ENCODE peak calls at places on chromosomes 11 and 22, in four cellular contexts. N, T, A and E are unnamed samples.

GRCh38 chr11:100640646-100641045 is 46.4 kb upstream of the ARHGAP42 start:
- DNase-seq in N (no peak), A (no peak), T (no peak), E (no peak)

GRCh38 chr11:133081730-133082452 is 450.4 kb downstream of the OPCML start:
- DNase-seq in T (no peak), A (peak; percentile 9), N (no peak), E (no peak)

GRCh38 chr11:45390407-45390806 is 104.3 kb upstream of the SYT13 start:
- DNase-seq in A (no peak), N (no peak), T (no peak), E (no peak)

GRCh38 chr11:32196137-32196536 is 105.3 kb downstream of the RCN1 start:
- DNase-seq in T (no peak), N (no peak), A (no peak), E (no peak)

GRCh38 chr11:119307219-119307618 is 9.7 kb downstream of the MCAM start:
- DNase-seq in A (no peak), N (no peak), T (no peak), E (no peak)

GRCh38 chr11:45285931-45286632 is at the start of gene SYT13:
- DNase-seq in A (peak; percentile 75), N (no peak), T (no peak), E (no peak)

GRCh38 chr11:29282088-29282487 is 734.7 kb downstream of the KCNA4 start:
- DNase-seq in A (no peak), T (no peak), N (peak; percentile 80), E (peak; percentile 96)

GRCh38 chr11:20368441-20368840 is 4.9 kb downstream of the HTATIP2 start:
- DNase-seq in A (no peak), T (no peak), N (no peak), E (peak; percentile 70)

GRCh38 chr11:72113170-72113808 is 794 bp upstream of the ANAPC15 start:
- DNase-seq in T (no peak), N (no peak), A (no peak), E (no peak)

GRCh38 chr11:45265963-45266692 is 20.0 kb downstream of the SYT13 start:
- DNase-seq in T (no peak), N (no peak), A (no peak), E (no peak)

GRCh38 chr11:17481905-17482304 is 5.3 kb upstream of the ABCC8 start:
- DNase-seq in A (no peak), N (no peak), T (no peak), E (no peak)

GRCh38 chr11:26025680-26026079 is 306.2 kb upstream of the ANO3 start:
- DNase-seq in N (no peak), T (no peak), A (no peak), E (no peak)

GRCh38 chr22:19086944-19087343 is 35.3 kb downstream of the DGCR2 start:
- DNase-seq in A (no peak), N (no peak), T (no peak), E (no peak)

GRCh38 chr11:36196476-36197099 is 92.6 kb downstream of the COMMD9 start:
- DNase-seq in T (no peak), A (peak; percentile 14), N (no peak), E (no peak)

GRCh38 chr11:125625225-125625593 is 246 bp downstream of the CHEK1 start:
- DNase-seq in N (no peak), T (no peak), A (no peak), E (no peak)

GRCh38 chr22:46262449-46263207 is 515 bp downstream of the PKDREJ start:
- DNase-seq in N (no peak), T (peak; percentile 84), A (peak; percentile 19), E (no peak)

GRCh38 chr11:33773399-33774355 is 643 bp downstream of the FBXO3 start:
- DNase-seq in A (peak; percentile 39), N (no peak), T (peak; percentile 47), E (peak; percentile 8)

GRCh38 chr22:47300698-47301405 is 538.4 kb downstream of the TBC1D22A start:
- DNase-seq in A (no peak), T (no peak), N (no peak), E (no peak)

GRCh38 chr11:5303643-5304042 is 1.9 kb upstream of the OR51B4 start:
- DNase-seq in T (no peak), N (no peak), A (no peak), E (no peak)

GRCh38 chr11:133966924-133967598 is 10.3 kb upstream of the IGSF9B start:
- DNase-seq in T (no peak), A (peak; percentile 30), N (no peak), E (no peak)

GRCh38 chr11:20854214-20854613 is 184.8 kb downstream of the NELL1 start:
- DNase-seq in A (peak; percentile 78), T (no peak), N (no peak), E (no peak)

GRCh38 chr11:64558065-64558745 is 32.8 kb upstream of the SLC22A12 start:
- DNase-seq in T (no peak), N (no peak), A (no peak), E (no peak)

GRCh38 chr11:119093951-119094815 is 7.5 kb downstream of the DPAGT1 start:
- DNase-seq in A (peak; percentile 49), T (peak; percentile 57), N (no peak), E (no peak)

GRCh38 chr11:14444441-14445189 is 55.0 kb downstream of the COPB1 start:
- DNase-seq in T (no peak), A (no peak), N (no peak), E (no peak)

GRCh38 chr11:86288776-86289507 is 13.1 kb upstream of the HIKESHI start:
- DNase-seq in N (no peak), T (no peak), A (no peak), E (no peak)

GRCh38 chr11:44133335-44133946 is 38.0 kb downstream of the EXT2 start:
- DNase-seq in T (no peak), N (no peak), A (peak; percentile 69), E (peak; percentile 33)

GRCh38 chr22:50694766-50695420 is 22.3 kb downstream of the SHANK3 start:
- DNase-seq in T (peak; percentile 39), N (no peak), A (no peak), E (no peak)

GRCh38 chr11:118581057-118581456 is 8.8 kb downstream of the ARCN1 start:
- DNase-seq in N (no peak), T (no peak), A (no peak), E (no peak)

GRCh38 chr11:35911616-35912165 is 32.2 kb upstream of the LDLRAD3 start:
- DNase-seq in N (no peak), A (no peak), T (no peak), E (no peak)

GRCh38 chr11:112958670-112959069 is 2.5 kb upstream of the NCAM1 start:
- DNase-seq in A (no peak), T (no peak), N (no peak), E (peak; percentile 52)

GRCh38 chr11:14323118-14323676 is 35.8 kb downstream of the RRAS2 start:
- DNase-seq in A (no peak), N (no peak), T (no peak), E (no peak)

GRCh38 chr22:27919943-27920755 is 1.1 kb upstream of the PITPNB start:
- DNase-seq in A (peak; percentile 78), N (no peak), T (no peak), E (peak; percentile 84)

GRCh38 chr22:28706845-28707244 is 27.2 kb upstream of the TTC28 start:
- DNase-seq in A (no peak), T (no peak), N (no peak), E (no peak)

GRCh38 chr11:66546368-66546965 is at the start of gene ACTN3:
- DNase-seq in N (no peak), A (peak; percentile 92), T (no peak), E (peak; percentile 33)

GRCh38 chr11:102485095-102485722 is 32.6 kb upstream of the TMEM123 start:
- DNase-seq in N (no peak), T (no peak), A (no peak), E (peak; percentile 44)

DNA sequence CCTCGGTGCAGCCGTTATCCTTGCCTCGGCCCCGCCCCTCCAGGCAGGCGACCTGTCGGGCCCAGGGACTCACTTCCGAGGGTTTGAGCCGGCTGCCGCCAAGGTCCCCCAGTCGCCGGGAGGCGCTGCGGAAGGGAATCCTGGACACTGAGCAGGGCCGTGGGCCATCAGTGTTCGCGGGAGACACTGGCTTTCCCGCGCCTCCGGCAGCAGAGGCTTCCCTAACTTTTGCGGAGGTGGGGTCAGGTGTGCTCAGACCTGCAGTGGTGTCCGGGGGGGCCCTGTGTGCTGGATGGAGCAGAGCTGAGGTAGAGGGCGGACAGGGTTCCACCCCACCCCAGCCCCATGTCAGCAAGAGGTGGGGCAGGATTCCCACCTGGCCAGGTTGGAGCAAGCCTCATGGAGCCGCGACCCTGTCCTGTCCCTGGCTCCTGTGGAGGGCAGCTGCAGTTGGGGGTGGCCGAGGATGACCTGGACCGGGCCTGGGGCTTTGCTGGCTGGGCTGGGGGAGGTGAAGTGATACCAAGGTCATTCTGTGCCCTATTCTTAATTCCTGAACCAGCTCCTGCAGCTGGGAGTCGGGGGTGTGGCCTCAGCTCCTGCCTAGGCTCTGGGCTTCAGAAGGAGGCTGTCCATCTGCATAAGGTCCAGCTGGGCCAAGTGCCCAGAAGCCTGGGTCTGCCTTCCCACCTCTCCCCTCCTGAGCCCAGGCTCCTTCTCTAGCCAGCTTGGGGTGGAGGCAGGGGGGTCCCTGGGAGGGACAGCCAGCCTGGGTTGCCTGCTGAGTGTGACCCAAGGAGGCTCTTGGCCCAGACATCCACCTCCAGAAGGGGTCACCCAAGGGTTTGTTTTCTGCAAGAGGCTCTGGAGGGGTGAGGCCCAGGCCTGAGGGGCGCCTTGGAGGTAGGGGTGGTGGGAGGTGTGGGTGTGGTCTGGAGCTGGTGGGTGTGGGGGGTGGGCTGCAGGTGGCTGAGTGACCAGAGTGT is 8.4 kb downstream of the TSPAN4 start:
- DNase-seq in A (no peak), T (no peak), N (no peak), E (no peak)
- TF ChIP-seq CTCF in A (peak; percentile 18), T (no peak), N (peak; percentile 22), E (no peak)

GRCh38 chr11:7348432-7349298 is 97.0 kb downstream of the SYT9 start:
- DNase-seq in N (no peak), T (no peak), A (peak; percentile 81), E (peak; percentile 13)

GRCh38 chr11:7347611-7348431 is 96.1 kb downstream of the SYT9 start:
- DNase-seq in N (no peak), A (peak; percentile 1), T (no peak), E (no peak)

GRCh38 chr11:7351228-7351627 is 99.5 kb downstream of the SYT9 start:
- DNase-seq in N (no peak), A (no peak), T (peak; percentile 17), E (no peak)

GRCh38 chr11:7353100-7353499 is 101.4 kb downstream of the SYT9 start:
- DNase-seq in N (no peak), T (peak; percentile 20), A (peak; percentile 26), E (peak; percentile 50)
- TF ChIP-seq CTCF in N (peak; percentile 36), T (no peak), A (peak; percentile 45), E (peak; percentile 42)

GRCh38 chr22:44807915-44808690 is 55.7 kb downstream of the ARHGAP8 start:
- DNase-seq in T (no peak), A (peak; percentile 33), N (no peak), E (no peak)
- TF ChIP-seq CTCF in T (no peak), A (no peak), N (peak; percentile 25), E (no peak)

DNA sequence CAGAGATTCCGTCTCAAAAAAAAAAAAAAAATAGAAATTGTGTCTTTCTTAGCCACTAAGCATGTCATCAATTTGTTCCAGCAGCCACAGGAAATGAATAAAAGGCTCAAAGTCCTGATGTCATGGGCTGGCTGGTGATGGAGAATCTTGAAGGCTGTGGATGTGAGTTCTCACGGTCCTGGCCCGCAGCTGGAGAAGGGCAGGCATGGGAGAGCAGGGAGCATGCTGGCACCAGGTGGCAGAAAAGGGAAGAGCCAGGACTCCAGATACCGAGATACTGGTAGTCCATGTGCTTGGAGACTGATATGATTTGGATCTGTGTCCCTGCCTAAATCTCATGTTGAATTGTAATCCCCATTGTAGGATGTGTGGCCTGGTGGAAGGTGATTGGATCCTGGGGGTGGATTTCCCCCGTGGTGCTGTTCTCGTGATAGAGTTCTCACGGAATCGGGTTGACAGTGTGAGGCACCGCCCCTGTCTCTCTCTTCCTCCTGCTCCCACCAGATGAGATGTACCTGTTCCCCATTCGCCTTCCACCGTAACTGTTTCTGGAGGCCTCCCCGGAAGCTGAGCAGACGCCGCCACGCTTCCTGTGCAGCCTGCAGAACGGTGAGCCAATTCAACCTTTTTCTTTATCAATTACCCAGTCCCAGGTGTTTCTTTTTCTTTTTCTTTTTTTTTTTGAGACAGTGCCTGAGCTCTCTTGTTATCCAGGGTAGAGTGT is 18.1 kb downstream of the MRGPRD start:
- DNase-seq in A (no peak), N (no peak), T (peak; percentile 19), E (no peak)
- TF ChIP-seq CTCF in A (no peak), N (no peak), T (no peak), E (no peak)